ENCODE peak calls at places on chromosomes 12 and 14, in six cellular contexts. L, E, M, N, K and W are unnamed samples.

GRCh38 chr14:100900837-100901390 is 2.6 kb downstream of the RTL1 start:
- DNase-seq in E (peak), M (peak), K (peak), L (peak), N (no peak), W (peak)

GRCh38 chr14:25444381-25444780 is 394.4 kb upstream of the STXBP6 start:
- DNase-seq in M (no peak), K (no peak), E (no peak), N (no peak), L (no peak), W (no peak)

GRCh38 chr12:12613334-12613733 is 1.7 kb downstream of the CREBL2 start:
- DNase-seq in N (no peak), K (no peak), M (no peak), E (no peak), L (no peak), W (no peak)

GRCh38 chr14:85118274-85118673 is 411.7 kb upstream of the FLRT2 start:
- DNase-seq in L (no peak), N (no peak), E (no peak), K (no peak), M (no peak), W (no peak)

GRCh38 chr12:46267618-46268348 is 1.1 kb downstream of the SLC38A1 start:
- DNase-seq in L (peak), N (no peak), M (peak), K (no peak), E (peak), W (peak)

GRCh38 chr12:124856132-124856841 is 7.4 kb downstream of the SCARB1 start:
- DNase-seq in L (no peak), M (no peak), K (no peak), N (no peak), E (no peak), W (no peak)

GRCh38 chr14:24895243-24895583 is 154.7 kb downstream of the STXBP6 start:
- DNase-seq in L (peak), E (no peak), M (no peak), N (no peak), K (no peak), W (no peak)

GRCh38 chr14:104294628-104294982 is 156.2 kb downstream of the KIF26A start:
- DNase-seq in L (no peak), K (peak), E (no peak), M (no peak), N (no peak), W (peak)